ENCODE peak calls at places on chromosomes 12 and 14, in nine cellular contexts. Y, H, T, D, P, F, G, M and J are unnamed samples.

GRCh38 chr12:53103860-53104305 is 597 bp downstream of the SOAT2 start:
- DNase-seq in T (no peak), F (no peak), D (no peak), G (no peak), M (no peak), Y (no peak), H (peak), P (no peak), J (no peak)

GRCh38 chr12:29732211-29732992 is 51.3 kb downstream of the TMTC1 start:
- DNase-seq in M (no peak), D (no peak), P (no peak), T (no peak), H (peak), F (no peak), Y (peak), G (no peak), J (no peak)

GRCh38 chr14:72535485-72535884 is 358.4 kb downstream of the DPF3 start:
- DNase-seq in F (no peak), T (no peak), P (no peak), M (no peak), G (no peak), D (no peak), H (no peak), Y (no peak), J (no peak)

GRCh38 chr12:96719671-96720362 is 187.2 kb upstream of the NEDD1 start:
- DNase-seq in M (no peak), F (no peak), G (no peak), Y (peak), P (no peak), T (no peak), H (peak), D (peak), J (no peak)

GRCh38 chr12:50110762-50111416 is 1.1 kb upstream of the COX14 start:
- DNase-seq in H (peak), T (no peak), G (peak), Y (no peak), D (no peak), F (peak), M (no peak), P (peak), J (no peak)

GRCh38 chr12:68792952-68793351 is 15.0 kb upstream of the MDM2 start:
- DNase-seq in H (peak), P (no peak), Y (peak), D (peak), G (no peak), M (no peak), F (no peak), T (no peak), J (no peak)

GRCh38 chr12:50400104-50400637 is 514 bp upstream of the LARP4 start:
- DNase-seq in T (no peak), G (no peak), P (no peak), M (no peak), F (no peak), D (no peak), H (no peak), Y (no peak), J (no peak)

GRCh38 chr14:101906645-101907044 is 57.7 kb upstream of the DYNC1H1 start:
- DNase-seq in P (peak), M (no peak), D (no peak), H (no peak), T (no peak), Y (no peak), G (no peak), F (no peak), J (no peak)

GRCh38 chr14:37709419-37710195 is 114.2 kb downstream of the TTC6 start:
- DNase-seq in P (no peak), M (no peak), T (no peak), G (no peak), D (peak), Y (peak), F (no peak), H (peak), J (no peak)

GRCh38 chr14:51401272-51401671 is 161.2 kb downstream of the TMX1 start:
- DNase-seq in H (peak), T (no peak), P (no peak), G (peak), F (no peak), M (no peak), D (no peak), Y (peak), J (no peak)

GRCh38 chr12:15603461-15604085 is 185.6 kb downstream of the EPS8 start:
- DNase-seq in F (no peak), H (peak), G (no peak), T (no peak), M (no peak), P (no peak), Y (no peak), D (no peak), J (no peak)

GRCh38 chr12:92485356-92486348 is 217.1 kb upstream of the PLEKHG7 start:
- DNase-seq in F (no peak), P (no peak), H (peak), G (no peak), T (no peak), Y (peak), M (no peak), D (no peak), J (no peak)

GRCh38 chr12:120361506-120362208 is 7.3 kb downstream of the MSI1 start:
- DNase-seq in M (no peak), D (peak), F (no peak), T (peak), G (no peak), Y (peak), H (peak), P (peak), J (no peak)

GRCh38 chr12:116662612-116663144 is 75.2 kb downstream of the SPRING1 start:
- DNase-seq in H (no peak), G (no peak), P (peak), M (no peak), T (peak), F (no peak), Y (no peak), D (no peak), J (no peak)

GRCh38 chr14:98218213-98218612 is 1053.8 kb downstream of the BCL11B start:
- DNase-seq in D (no peak), H (no peak), F (no peak), P (no peak), Y (no peak), G (no peak), M (no peak), T (no peak), J (no peak)

GRCh38 chr12:3587402-3588013 is 96.5 kb downstream of the PRMT8 start:
- DNase-seq in H (no peak), M (no peak), T (no peak), P (no peak), G (no peak), Y (no peak), D (no peak), F (no peak), J (no peak)

GRCh38 chr14:101707285-101707842 is 54.1 kb upstream of the PPP2R5C start:
- DNase-seq in D (peak), P (peak), H (peak), Y (peak), G (peak), M (no peak), F (no peak), T (peak), J (no peak)

GRCh38 chr14:105445901-105446845 is 26.5 kb downstream of the MTA1 start:
- DNase-seq in G (no peak), H (no peak), F (no peak), D (no peak), P (no peak), M (no peak), Y (no peak), T (no peak), J (no peak)

GRCh38 chr12:9647825-9648700 is 21.4 kb upstream of the CLEC2D start:
- DNase-seq in M (peak), D (peak), Y (peak), F (peak), H (peak), P (peak), T (no peak), G (peak), J (peak)

GRCh38 chr14:93207468-93208308 is 632 bp downstream of the UBR7 start:
- DNase-seq in M (no peak), D (peak), T (no peak), P (no peak), G (no peak), F (no peak), Y (peak), H (peak), J (no peak)

GRCh38 chr12:91210577-91210976 is 28.0 kb upstream of the DCN start:
- DNase-seq in P (no peak), G (no peak), D (no peak), T (no peak), F (no peak), H (peak), M (no peak), Y (no peak), J (no peak)

GRCh38 chr12:1457901-1458300 is 136.5 kb downstream of the FBXL14 start:
- DNase-seq in T (peak), M (no peak), H (peak), F (no peak), Y (peak), P (no peak), G (no peak), D (peak), J (no peak)

GRCh38 chr12:49041881-49042484 is 18.6 kb downstream of the KMT2D start:
- DNase-seq in D (no peak), P (no peak), G (no peak), T (no peak), Y (no peak), H (no peak), F (peak), M (no peak), J (no peak)

GRCh38 chr14:34851395-34851794 is 23.8 kb downstream of the BAZ1A start:
- DNase-seq in G (no peak), Y (peak), H (peak), T (no peak), F (no peak), P (no peak), D (peak), M (no peak), J (no peak)

GRCh38 chr14:103084021-103084919 is at the start of gene LBHD2:
- DNase-seq in T (no peak), Y (no peak), G (no peak), D (no peak), H (no peak), M (no peak), F (peak), P (no peak), J (no peak)

GRCh38 chr14:50736932-50737419 is 68.9 kb upstream of the SAV1 start:
- DNase-seq in G (no peak), Y (no peak), M (no peak), F (no peak), T (no peak), P (no peak), H (no peak), D (no peak), J (no peak)

GRCh38 chr14:64584185-64584584 is 34.4 kb downstream of the PPP1R36 start:
- DNase-seq in H (no peak), Y (no peak), T (no peak), F (no peak), G (no peak), P (no peak), D (no peak), M (no peak), J (no peak)

GRCh38 chr12:107731376-107731775 is 29.6 kb downstream of the PRDM4 start:
- DNase-seq in Y (no peak), G (no peak), D (peak), H (peak), P (no peak), F (no peak), T (no peak), M (no peak), J (no peak)

GRCh38 chr12:107734139-107734538 is 26.8 kb downstream of the PRDM4 start:
- DNase-seq in G (no peak), P (no peak), Y (no peak), H (no peak), M (no peak), F (no peak), D (no peak), T (no peak), J (no peak)

GRCh38 chr12:107730942-107731341 is 30.0 kb downstream of the PRDM4 start:
- DNase-seq in D (no peak), T (no peak), G (no peak), F (no peak), H (no peak), Y (no peak), P (no peak), M (no peak), J (no peak)

GRCh38 chr12:107732365-107732764 is 28.6 kb downstream of the PRDM4 start:
- DNase-seq in M (no peak), P (no peak), G (no peak), D (no peak), T (no peak), F (no peak), Y (no peak), H (no peak), J (no peak)

GRCh38 chr12:107736914-107737313 is 24.0 kb downstream of the PRDM4 start:
- DNase-seq in M (no peak), G (no peak), T (no peak), F (no peak), Y (no peak), H (no peak), D (no peak), P (no peak), J (no peak)
- TF ChIP-seq CTCF in M (no peak), G (no peak), T (no peak), F (no peak), Y (no peak), H (no peak), D (no peak), P (no peak), J (no peak)

DNA sequence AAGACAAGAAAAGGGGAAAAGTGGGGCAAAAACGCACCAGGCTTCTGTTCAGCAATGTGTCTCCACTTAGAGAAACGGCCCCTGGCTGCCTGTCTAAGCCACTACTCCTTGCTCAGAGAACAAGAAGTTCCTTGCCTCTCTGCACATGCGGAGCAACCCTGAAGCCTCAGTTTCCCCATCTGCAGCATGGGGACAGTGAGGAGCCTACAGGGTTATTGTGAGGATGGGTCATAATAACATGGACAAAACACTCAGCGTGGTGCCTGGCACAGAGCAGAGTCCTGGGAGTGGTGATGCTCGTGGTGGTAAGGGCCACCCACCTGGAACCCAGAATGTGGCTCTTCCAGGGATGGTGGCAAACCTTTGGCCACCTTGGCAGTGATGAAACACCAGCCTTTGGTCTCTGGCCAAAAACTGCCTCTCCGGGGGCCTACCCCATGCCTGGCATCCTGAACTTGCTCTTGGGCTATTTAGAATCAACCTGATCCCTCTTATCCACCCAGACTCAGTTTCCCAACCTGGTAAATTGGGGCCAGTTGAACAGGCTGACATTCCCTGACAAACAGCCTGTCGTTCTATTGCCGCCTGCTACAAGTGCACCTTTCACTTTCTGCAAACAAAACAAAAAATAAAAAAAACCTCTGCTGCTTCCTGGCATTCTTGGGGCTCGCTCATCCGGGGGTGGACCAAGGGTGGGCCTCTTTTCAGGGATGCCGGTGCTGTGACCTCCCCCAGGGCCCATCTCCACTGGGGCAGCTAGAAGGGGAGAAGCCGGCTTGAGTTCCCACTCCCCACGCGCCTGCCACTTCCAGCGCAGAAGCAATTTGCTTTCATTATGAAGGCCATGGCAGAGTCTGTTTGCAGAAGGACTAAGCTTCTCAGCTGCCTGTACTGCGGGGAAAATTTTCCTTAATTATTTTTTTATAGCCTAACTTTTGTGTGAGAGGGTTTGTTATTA is 56.4 kb upstream of the DLK1 start:
- DNase-seq in G (no peak), F (no peak), P (no peak), M (no peak), Y (no peak), D (no peak), H (no peak), T (no peak), J (no peak)
- TF ChIP-seq CTCF in G (no peak), F (no peak), P (no peak), M (no peak), Y (peak), D (no peak), H (no peak), T (peak), J (no peak)

GRCh38 chr12:109796057-109796456 is 37.1 kb downstream of the TRPV4 start:
- DNase-seq in T (no peak), D (no peak), H (no peak), P (no peak), Y (no peak), G (no peak), M (no peak), F (no peak), J (no peak)

GRCh38 chr12:109795023-109795422 is 38.2 kb downstream of the TRPV4 start:
- DNase-seq in Y (peak), T (no peak), P (no peak), H (peak), D (peak), M (no peak), G (no peak), F (no peak), J (no peak)

GRCh38 chr12:109800536-109800935 is 32.7 kb downstream of the TRPV4 start:
- DNase-seq in G (no peak), Y (no peak), F (no peak), H (no peak), P (no peak), M (no peak), D (no peak), T (no peak), J (no peak)

GRCh38 chr12:109798691-109799090 is 34.5 kb downstream of the TRPV4 start:
- DNase-seq in M (no peak), H (no peak), G (no peak), F (no peak), Y (no peak), T (no peak), D (no peak), P (no peak), J (no peak)

DNA sequence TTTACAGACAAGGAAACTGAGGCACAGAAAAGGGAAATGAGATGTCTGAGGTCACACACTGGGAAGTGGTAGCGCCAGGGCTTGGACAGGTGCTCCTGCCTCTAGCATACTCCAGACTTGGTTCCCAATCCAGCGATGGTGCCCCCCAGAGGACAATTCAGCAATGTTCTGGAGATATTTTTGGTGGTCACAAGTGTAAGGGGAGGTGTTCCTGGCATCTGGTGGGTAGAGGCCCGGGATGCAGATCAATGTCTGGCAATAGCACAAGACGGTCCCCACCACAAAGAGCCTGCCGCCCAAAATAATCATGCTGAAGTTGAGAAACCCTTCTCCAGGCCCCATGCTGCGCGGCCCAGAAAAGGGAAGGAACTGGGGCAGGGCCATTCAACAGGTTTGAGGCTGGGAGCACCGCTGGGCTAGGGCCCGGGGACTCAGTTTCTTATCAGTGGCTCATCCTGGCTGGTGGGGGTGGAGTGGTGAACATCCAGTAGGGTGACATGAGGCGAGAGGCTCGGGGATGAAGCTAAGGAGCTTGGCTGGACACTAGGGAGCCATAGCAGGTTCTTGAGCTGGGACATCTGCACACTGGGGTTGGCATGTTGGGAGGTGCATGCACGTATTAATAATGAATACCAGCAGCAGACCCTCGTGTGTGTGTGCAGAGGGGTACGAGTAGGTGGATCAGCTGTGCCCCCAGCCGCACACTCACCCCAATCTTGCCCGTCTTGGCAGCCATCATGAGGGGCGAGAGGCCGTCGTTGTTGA is 35.1 kb downstream of the TRPV4 start:
- DNase-seq in M (no peak), H (no peak), T (no peak), D (no peak), F (no peak), Y (no peak), G (no peak), P (no peak), J (no peak)
- TF ChIP-seq CTCF in M (no peak), H (peak), T (peak), D (peak), F (no peak), Y (peak), G (no peak), P (no peak), J (no peak)

GRCh38 chr12:82411561-82412230 is 53.4 kb downstream of the METTL25 start:
- DNase-seq in F (no peak), D (peak), G (no peak), H (no peak), Y (no peak), P (no peak), M (no peak), T (no peak), J (no peak)
- TF ChIP-seq CTCF in F (no peak), D (no peak), G (no peak), H (no peak), Y (no peak), P (no peak), M (no peak), T (no peak), J (no peak)

GRCh38 chr12:112527082-112527481 is 108.3 kb downstream of the PTPN11 start:
- DNase-seq in H (no peak), D (no peak), Y (no peak), F (no peak), G (no peak), T (no peak), M (no peak), P (no peak), J (no peak)

GRCh38 chr12:112523856-112524255 is 105.1 kb downstream of the PTPN11 start:
- DNase-seq in T (no peak), M (no peak), P (no peak), F (no peak), Y (no peak), D (no peak), H (no peak), G (no peak), J (no peak)

GRCh38 chr12:112524269-112524668 is 105.5 kb downstream of the PTPN11 start:
- DNase-seq in G (no peak), D (no peak), P (no peak), T (no peak), F (no peak), Y (no peak), M (no peak), H (no peak), J (no peak)

GRCh38 chr12:112525426-112525809 is 106.7 kb downstream of the PTPN11 start:
- DNase-seq in F (no peak), P (no peak), D (no peak), M (no peak), H (no peak), Y (no peak), G (no peak), T (no peak), J (no peak)

DNA sequence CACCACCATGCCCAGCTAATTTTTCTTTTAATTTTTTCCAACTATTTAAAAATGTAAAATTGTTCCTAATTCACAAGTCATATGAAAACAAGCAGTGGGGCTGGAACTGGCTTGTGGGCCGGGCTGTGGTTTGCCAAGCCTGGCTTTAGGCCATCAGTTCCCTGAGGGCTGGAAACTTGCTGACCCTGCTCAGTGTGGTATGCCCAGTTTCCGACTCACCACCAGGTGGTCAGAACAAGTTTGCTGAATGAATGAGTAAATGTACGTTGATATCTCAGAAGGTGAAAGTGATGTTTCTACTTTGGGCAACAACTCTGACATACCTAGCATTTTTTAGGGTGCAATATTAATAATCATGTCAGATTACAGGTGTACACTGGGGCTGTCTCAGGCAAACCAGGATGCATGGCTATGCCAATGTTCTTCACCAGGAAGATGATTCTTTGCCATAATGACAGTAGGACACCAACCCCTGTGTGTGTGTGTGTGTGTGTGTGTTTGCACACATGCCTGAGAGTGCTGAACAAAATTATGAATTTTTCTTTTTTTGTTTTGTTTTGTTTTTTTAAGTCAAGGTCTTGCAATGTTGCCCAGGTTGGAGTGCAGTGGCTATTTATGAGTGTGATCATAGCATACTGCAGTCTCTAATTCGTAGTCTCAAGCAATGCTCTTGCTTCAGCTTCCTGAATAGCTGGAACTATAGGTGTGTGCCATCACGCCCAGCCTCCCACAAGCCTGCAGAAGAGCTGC is 106.1 kb downstream of the PTPN11 start:
- DNase-seq in M (no peak), T (no peak), D (peak), G (no peak), H (peak), P (no peak), Y (peak), F (no peak), J (no peak)
- TF ChIP-seq CTCF in M (no peak), T (peak), D (peak), G (no peak), H (peak), P (no peak), Y (no peak), F (no peak), J (no peak)